ENCODE peak calls at places on chromosomes 2 and 18, in eight cellular contexts. A is WERI-Rb-1, B is HL-60, K is neural progenitor cell, C is endothelial cell of umbilical vein, F is uterus, U is RWPE2, Q is gastrocnemius medialis. T is an unnamed sample.
A peak's percentile ranks its signal among the peaks of the same experiment; 100 is the strongest.

GRCh38 chr2:203819434-203820133 is 48.0 kb upstream of the CTLA4 start:
- DNase-seq in A (no peak), B (no peak), K (no peak), C (no peak), F (no peak), U (no peak), Q (peak; percentile 29), T (no peak)

GRCh38 chr2:168804214-168804613 is 1.8 kb downstream of the NOSTRIN start:
- DNase-seq in A (no peak), B (no peak), K (no peak), C (peak; percentile 44), F (no peak), U (no peak), Q (no peak), T (no peak)

GRCh38 chr2:201882353-201883095 is 76.2 kb downstream of the CDK15 start:
- DNase-seq in A (no peak), B (no peak), K (peak; percentile 53), C (no peak), F (no peak), U (no peak), Q (no peak), T (no peak)

GRCh38 chr2:149733936-149734685 is 146.5 kb upstream of the MMADHC start:
- DNase-seq in A (no peak), B (no peak), K (no peak), C (peak; percentile 94), F (no peak), U (no peak), Q (no peak), T (no peak)

GRCh38 chr2:99336780-99337163 is 417 bp upstream of the EIF5B start:
- DNase-seq in A (no peak), B (no peak), K (no peak), C (no peak), F (no peak), U (no peak), Q (no peak), T (no peak)

GRCh38 chr2:146730882-146731281 is 1113.9 kb upstream of the ACVR2A start:
- DNase-seq in A (no peak), B (no peak), K (no peak), C (no peak), F (no peak), U (no peak), Q (no peak), T (no peak)

GRCh38 chr18:6389005-6389404 is 25.7 kb downstream of the L3MBTL4 start:
- DNase-seq in A (no peak), B (no peak), K (no peak), C (no peak), F (no peak), U (no peak), Q (no peak), T (no peak)

GRCh38 chr2:142868281-142868762 is 9.1 kb upstream of the KYNU start:
- DNase-seq in A (no peak), B (no peak), K (no peak), C (peak; percentile 74), F (peak; percentile 17), U (peak; percentile 75), Q (peak; percentile 24), T (no peak)

GRCh38 chr2:52639692-52640091 is 1127.9 kb upstream of the CHAC2 start:
- DNase-seq in A (no peak), B (no peak), K (no peak), C (no peak), F (no peak), U (no peak), Q (no peak), T (no peak)

GRCh38 chr2:152483276-152483996 is 148.5 kb downstream of the FMNL2 start:
- DNase-seq in A (no peak), B (no peak), K (no peak), C (no peak), F (no peak), U (no peak), Q (no peak), T (no peak)

DNA sequence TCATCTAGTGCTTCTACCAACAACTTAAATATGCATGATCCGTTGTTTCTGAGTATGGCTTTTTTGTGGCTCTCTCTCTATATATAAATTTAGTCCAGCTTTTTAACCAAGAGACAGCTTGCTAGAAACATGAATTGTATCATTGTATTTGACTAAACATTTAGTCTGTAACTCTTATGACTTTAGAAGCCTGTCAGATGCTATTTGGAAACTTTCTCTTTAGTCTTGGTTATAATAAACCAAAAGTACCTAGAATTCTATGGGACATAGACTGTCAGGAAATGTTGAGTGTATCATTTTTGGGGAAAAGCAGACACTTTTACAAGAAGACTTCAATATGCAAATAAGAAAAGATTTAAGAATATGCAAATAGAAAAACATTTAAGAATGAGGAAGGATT is 161.4 kb downstream of the ZEB2 start:
- DNase-seq in A (no peak), B (no peak), K (no peak), C (no peak), F (no peak), U (no peak), Q (no peak), T (no peak)
- H3K27ac ChIP-seq in A (no peak overlapping the region), B (no peak overlapping the region), K (no peak overlapping the region), C (peak overlapping the region; percentile 82), F (peak overlapping the region; percentile 31), U (peak overlapping the region; percentile 70), Q (no peak overlapping the region), T (no peak overlapping the region)

GRCh38 chr2:1677833-1678165 is 66.5 kb downstream of the PXDN start:
- DNase-seq in A (no peak), B (no peak), K (no peak), C (no peak), F (no peak), U (no peak), Q (no peak), T (no peak)

GRCh38 chr2:1674766-1675397 is 69.4 kb downstream of the PXDN start:
- DNase-seq in A (no peak), B (no peak), K (no peak), C (no peak), F (no peak), U (no peak), Q (no peak), T (no peak)

GRCh38 chr2:1675633-1676032 is 68.7 kb downstream of the PXDN start:
- DNase-seq in A (no peak), B (no peak), K (peak; percentile 38), C (peak; percentile 22), F (peak; percentile 77), U (peak; percentile 90), Q (no peak), T (no peak)

GRCh38 chr2:1676913-1677832 is 67.1 kb downstream of the PXDN start:
- DNase-seq in A (no peak), B (no peak), K (no peak), C (no peak), F (no peak), U (no peak), Q (no peak), T (no peak)

GRCh38 chr2:1676091-1676912 is 68.0 kb downstream of the PXDN start:
- DNase-seq in A (no peak), B (no peak), K (no peak), C (no peak), F (no peak), U (no peak), Q (no peak), T (no peak)
- H3K27ac ChIP-seq in A (no peak overlapping the region), B (no peak overlapping the region), K (no peak overlapping the region), C (no peak overlapping the region), F (peak overlapping the region; percentile 87), U (peak overlapping the region; percentile 60), Q (no peak overlapping the region), T (no peak overlapping the region)

GRCh38 chr2:57886196-57886786 is 160.3 kb upstream of the VRK2 start:
- DNase-seq in A (peak; percentile 20), B (no peak), K (peak; percentile 3), C (no peak), F (no peak), U (no peak), Q (no peak), T (no peak)
- H3K27ac ChIP-seq in A (no peak overlapping the region), B (no peak overlapping the region), K (no peak overlapping the region), C (no peak overlapping the region), F (no peak overlapping the region), U (no peak overlapping the region), Q (no peak overlapping the region), T (peak overlapping the region; percentile 16)

GRCh38 chr2:68762112-68762511 is 27.5 kb downstream of the ARHGAP25 start:
- DNase-seq in A (no peak), B (no peak), K (no peak), C (no peak), F (no peak), U (no peak), Q (no peak), T (no peak)
- H3K27ac ChIP-seq in A (no peak overlapping the region), B (peak overlapping the region; percentile 87), K (no peak overlapping the region), C (no peak overlapping the region), F (peak overlapping the region; percentile 33), U (no peak overlapping the region), Q (no peak overlapping the region), T (no peak overlapping the region)

DNA sequence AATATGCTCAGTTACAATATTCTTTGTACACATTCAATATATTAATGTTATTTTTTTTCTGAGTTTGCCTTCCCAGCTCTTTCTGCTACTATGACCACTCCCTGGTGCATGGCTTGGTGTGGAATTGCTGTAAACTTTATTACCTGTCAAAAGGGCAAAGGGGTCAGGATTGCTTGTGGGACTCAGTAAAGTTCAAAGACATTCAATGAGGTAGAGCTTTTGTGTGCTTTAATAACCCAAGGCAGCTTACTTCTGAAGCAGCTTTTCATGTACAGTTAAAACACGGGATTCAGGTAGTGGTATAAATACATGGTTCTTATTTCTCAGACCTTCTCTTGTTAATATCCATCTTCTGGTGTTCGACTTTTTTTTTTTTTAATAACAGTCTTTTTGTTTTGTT is 132.8 kb downstream of the MEIS1 start:
- DNase-seq in A (no peak), B (no peak), K (no peak), C (no peak), F (no peak), U (no peak), Q (no peak), T (no peak)
- H3K27ac ChIP-seq in A (no peak overlapping the region), B (no peak overlapping the region), K (no peak overlapping the region), C (no peak overlapping the region), F (peak overlapping the region; percentile 54), U (no peak overlapping the region), Q (no peak overlapping the region), T (no peak overlapping the region)

T was measured in caudate nucleus.